ENCODE peak calls at places on chromosomes 2 and 18, in five cellular contexts. N is H9, P is H1, I is neuronal stem cell, S is trophoblast cell. K is an unnamed sample.

GRCh38 chr2:128832946-128833560 is 514.4 kb upstream of the HS6ST1 start:
- DNase-seq in I (no peak), S (no peak), N (no peak), P (no peak), K (no peak)

GRCh38 chr2:218402911-218403411 is 3.3 kb downstream of the CTDSP1 start:
- DNase-seq in N (no peak), S (no peak), I (no peak), P (no peak), K (no peak)

GRCh38 chr2:123085479-123085878 is 939.6 kb upstream of the CNTNAP5 start:
- DNase-seq in N (no peak), S (no peak), P (no peak), I (no peak), K (no peak)

GRCh38 chr2:121205321-121205942 is 79.6 kb downstream of the TFCP2L1 start:
- DNase-seq in I (no peak), N (no peak), S (no peak), P (no peak), K (no peak)

GRCh38 chr18:50061876-50062517 is 132.9 kb downstream of the MYO5B start:
- DNase-seq in N (no peak), I (no peak), S (no peak), P (no peak), K (no peak)

GRCh38 chr2:133566967-133567645 is 1.2 kb downstream of the NCKAP5 start:
- DNase-seq in P (no peak), N (peak; percentile 39), S (no peak), I (no peak), K (peak; percentile 71)

GRCh38 chr18:39455300-39455699 is 1889.7 kb upstream of the CELF4 start:
- DNase-seq in P (no peak), N (no peak), S (no peak), I (no peak), K (peak; percentile 26)

GRCh38 chr2:99697811-99698568 is 208.2 kb upstream of the REV1 start:
- DNase-seq in I (no peak), S (no peak), P (no peak), N (no peak), K (peak; percentile 88)

GRCh38 chr18:39188278-39188677 is 1622.7 kb upstream of the CELF4 start:
- DNase-seq in P (no peak), S (no peak), N (peak; percentile 33), I (no peak), K (no peak)

GRCh38 chr2:24722141-24722790 is 70.9 kb downstream of the PTRHD1 start:
- DNase-seq in S (peak; percentile 71), N (no peak), P (no peak), I (no peak), K (peak; percentile 42)
- H2BK12ac ChIP-seq in S (no peak overlapping the region), N (no peak overlapping the region), P (no peak overlapping the region), I (no peak overlapping the region), K (no peak overlapping the region)

GRCh38 chr18:59988098-59988706 is 88.4 kb downstream of the PMAIP1 start:
- DNase-seq in I (peak; percentile 24), N (no peak), S (peak; percentile 65), P (no peak), K (peak; percentile 50)

GRCh38 chr18:59985289-59985688 is 85.5 kb downstream of the PMAIP1 start:
- DNase-seq in I (no peak), S (peak; percentile 10), P (no peak), N (no peak), K (no peak)

GRCh38 chr18:59983506-59983905 is 83.7 kb downstream of the PMAIP1 start:
- DNase-seq in I (no peak), P (no peak), S (no peak), N (no peak), K (no peak)

GRCh38 chr18:59987102-59987501 is 87.3 kb downstream of the PMAIP1 start:
- DNase-seq in I (no peak), P (no peak), N (no peak), S (no peak), K (no peak)

DNA sequence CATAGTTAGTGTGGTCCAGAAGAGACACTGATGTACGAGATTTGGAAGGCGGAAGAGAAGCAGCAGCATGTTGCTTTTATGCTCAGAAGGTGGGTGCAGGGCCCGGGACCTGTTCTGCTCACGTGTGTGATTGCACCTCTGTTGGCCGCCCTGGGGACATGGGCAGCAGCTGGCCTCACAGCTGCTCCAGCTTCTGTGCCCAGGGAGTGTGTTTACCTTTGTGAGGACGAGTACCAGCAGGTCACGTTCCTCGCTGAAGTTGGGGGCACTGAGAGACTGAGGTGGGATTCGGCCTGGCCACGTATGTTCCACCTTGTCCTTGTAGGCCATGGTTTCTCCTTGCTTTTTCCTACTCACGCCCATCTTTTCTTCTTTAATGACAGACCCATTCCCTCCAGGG is 86.3 kb downstream of the PMAIP1 start:
- DNase-seq in P (no peak), N (no peak), S (no peak), I (no peak), K (no peak)
- H3K18ac ChIP-seq in P (no peak overlapping the region), N (no peak overlapping the region), S (no peak overlapping the region), I (no peak overlapping the region), K (no peak overlapping the region)

GRCh38 chr18:47627030-47627429 is 303.4 kb downstream of the SMAD2 start:
- DNase-seq in S (no peak), I (no peak), P (no peak), N (no peak), K (no peak)

GRCh38 chr18:47632970-47633635 is 297.4 kb downstream of the SMAD2 start:
- DNase-seq in I (no peak), N (no peak), S (no peak), P (no peak), K (no peak)

GRCh38 chr18:47628898-47629297 is 301.6 kb downstream of the SMAD2 start:
- DNase-seq in I (no peak), P (no peak), N (no peak), S (no peak), K (no peak)
- H2BK12ac ChIP-seq in I (no peak overlapping the region), P (no peak overlapping the region), N (no peak overlapping the region), S (no peak overlapping the region), K (no peak overlapping the region)

DNA sequence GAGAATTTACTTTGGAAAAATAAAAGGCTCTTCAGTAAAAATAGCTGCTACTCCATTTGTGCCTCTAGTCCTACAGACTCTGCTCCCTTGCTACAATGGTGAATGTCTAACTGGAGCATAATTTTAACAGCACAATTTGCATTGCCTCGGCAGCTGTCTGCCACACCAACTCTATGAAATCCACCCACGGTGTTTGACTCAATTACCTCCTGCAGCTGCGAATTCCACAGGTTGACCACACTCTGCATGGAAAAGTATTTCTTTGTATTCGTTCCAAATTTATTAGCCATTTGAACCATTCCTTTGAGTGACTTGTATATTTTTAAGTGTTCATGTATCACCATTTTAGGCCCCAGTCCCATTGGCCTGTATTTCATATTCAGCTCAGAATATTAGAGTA is 182.1 kb upstream of the CCDC68 start:
- DNase-seq in S (no peak), P (no peak), N (no peak), I (no peak), K (no peak)
- H3K18ac ChIP-seq in S (no peak overlapping the region), P (no peak overlapping the region), N (no peak overlapping the region), I (no peak overlapping the region), K (no peak overlapping the region)

GRCh38 chr2:40341198-40341597 is 110.7 kb downstream of the SLC8A1 start:
- DNase-seq in S (no peak), I (no peak), P (no peak), N (no peak), K (no peak)
- H2BK12ac ChIP-seq in S (no peak overlapping the region), I (no peak overlapping the region), P (no peak overlapping the region), N (no peak overlapping the region), K (no peak overlapping the region)

DNA sequence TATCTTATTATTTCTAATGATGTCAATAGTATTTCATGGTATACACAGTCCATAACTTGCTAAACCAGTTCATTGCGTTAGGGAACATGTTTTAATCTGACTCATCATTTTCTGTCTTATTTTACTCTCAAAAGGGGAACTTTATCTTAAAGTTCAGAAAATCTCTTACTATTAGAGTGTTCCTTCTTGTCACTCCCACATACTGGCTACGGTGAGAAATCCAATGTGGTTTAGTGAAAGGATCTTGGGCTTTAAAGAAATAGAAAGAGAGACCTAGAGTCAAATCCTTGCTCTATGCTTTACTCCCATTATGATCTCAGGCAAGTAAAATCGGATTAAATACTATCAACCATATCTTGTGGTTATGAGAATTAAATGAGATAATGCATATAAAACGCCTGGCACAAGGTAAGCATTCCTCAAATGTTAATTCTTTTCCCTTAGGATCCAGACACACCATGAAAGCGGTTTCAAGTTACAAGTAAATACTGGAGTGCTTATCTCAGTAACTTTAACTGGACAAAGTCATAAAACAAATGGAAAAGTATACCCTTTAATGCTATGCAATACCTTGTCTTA is 576.0 kb downstream of the ARHGAP15 start:
- DNase-seq in N (no peak), I (no peak), S (peak; percentile 60), P (no peak), K (no peak)
- H3K18ac ChIP-seq in N (no peak overlapping the region), I (no peak overlapping the region), S (no peak overlapping the region), P (no peak overlapping the region), K (no peak overlapping the region)

GRCh38 chr2:25977768-25978167 is 4.5 kb downstream of the KIF3C start:
- DNase-seq in I (no peak), S (peak; percentile 98), N (no peak), P (no peak), K (peak; percentile 35)

GRCh38 chr2:25976884-25977741 is 5.2 kb downstream of the KIF3C start:
- DNase-seq in S (peak; percentile 91), I (no peak), N (no peak), P (no peak), K (peak; percentile 37)

GRCh38 chr2:25980951-25981350 is 1.3 kb downstream of the KIF3C start:
- DNase-seq in S (no peak), N (no peak), I (no peak), P (no peak), K (no peak)

GRCh38 chr2:25980076-25980887 is 2.0 kb downstream of the KIF3C start:
- DNase-seq in S (no peak), N (no peak), P (no peak), I (no peak), K (no peak)

GRCh38 chr2:25979006-25979405 is 3.3 kb downstream of the KIF3C start:
- DNase-seq in N (no peak), S (peak; percentile 22), P (no peak), I (no peak), K (no peak)
- H2BK12ac ChIP-seq in N (no peak overlapping the region), S (peak overlapping the region; percentile 7), P (no peak overlapping the region), I (no peak overlapping the region), K (no peak overlapping the region)

GRCh38 chr2:53509827-53510785 is 257.5 kb upstream of the CHAC2 start:
- DNase-seq in I (peak; percentile 71), S (no peak), N (peak; percentile 33), P (no peak), K (no peak)

GRCh38 chr2:53512071-53512841 is 255.3 kb upstream of the CHAC2 start:
- DNase-seq in S (peak; percentile 85), P (no peak), I (no peak), N (no peak), K (peak; percentile 17)

GRCh38 chr2:53508667-53509066 is 258.9 kb upstream of the CHAC2 start:
- DNase-seq in S (peak; percentile 6), I (no peak), P (no peak), N (no peak), K (no peak)

GRCh38 chr2:53513167-53513666 is 254.4 kb upstream of the CHAC2 start:
- DNase-seq in N (no peak), S (no peak), P (no peak), I (no peak), K (no peak)

DNA sequence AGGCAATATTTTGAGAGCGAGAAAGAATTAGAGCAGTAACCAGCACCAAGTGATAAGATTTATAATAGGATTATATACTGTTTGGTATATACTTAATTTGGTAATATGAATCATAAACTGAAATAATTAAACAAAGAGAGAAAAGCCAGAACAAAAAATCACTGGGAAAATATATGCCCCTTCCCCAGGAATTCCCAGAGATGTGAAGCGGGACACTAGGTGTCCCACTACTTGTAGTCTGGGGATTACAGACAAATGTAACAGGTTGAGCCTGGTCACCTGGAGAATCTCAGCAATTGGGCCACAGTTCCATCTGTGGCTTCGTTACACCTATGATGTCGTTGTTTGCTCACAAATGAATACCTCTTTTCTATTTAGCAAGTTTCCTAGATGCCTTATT is 256.1 kb upstream of the CHAC2 start:
- DNase-seq in N (no peak), I (no peak), S (peak; percentile 44), P (no peak), K (no peak)
- H3K18ac ChIP-seq in N (no peak overlapping the region), I (no peak overlapping the region), S (no peak overlapping the region), P (no peak overlapping the region), K (no peak overlapping the region)